ENCODE peak calls at places on chromosomes 7 and 10, in seven cellular contexts. N is adrenal gland, O is lung, Z is tibial nerve, H is hepatocyte, A is sigmoid colon, Q is SJCRH30. K is an unnamed sample. For H3K4me1, the result is how much of the 10 kb centered on the place peaks cover.

GRCh38 chr7:2613926-2614613 is 17.7 kb upstream of the TTYH3 start:
- DNase-seq in N (peak), O (peak), Z (no peak), H (no peak), A (peak), Q (peak), K (no peak)

GRCh38 chr10:70474780-70475179 is 3.8 kb upstream of the PALD1 start:
- DNase-seq in N (no peak), O (no peak), Z (no peak), H (no peak), A (no peak), Q (peak), K (no peak)

GRCh38 chr10:115050375-115050960 is 42.7 kb upstream of the ATRNL1 start:
- DNase-seq in N (no peak), O (no peak), Z (no peak), H (no peak), A (no peak), Q (no peak), K (no peak)

GRCh38 chr10:15352201-15352600 is 18.9 kb downstream of the FAM171A1 start:
- DNase-seq in N (no peak), O (no peak), Z (no peak), H (no peak), A (no peak), Q (no peak), K (no peak)

GRCh38 chr7:7157177-7157886 is 25.0 kb upstream of the C1GALT1 start:
- DNase-seq in N (no peak), O (no peak), Z (peak), H (no peak), A (no peak), Q (peak), K (peak)

GRCh38 chr10:19832624-19833507 is 16.6 kb downstream of the PLXDC2 start:
- DNase-seq in N (peak), O (no peak), Z (no peak), H (no peak), A (no peak), Q (peak), K (no peak)

GRCh38 chr10:100911472-100911871 is 1.3 kb upstream of the SLF2 start:
- DNase-seq in N (no peak), O (no peak), Z (no peak), H (no peak), A (no peak), Q (no peak), K (no peak)

GRCh38 chr7:153224890-153225289 is 465.3 kb downstream of the ACTR3B start:
- DNase-seq in N (no peak), O (no peak), Z (no peak), H (no peak), A (no peak), Q (no peak), K (no peak)

GRCh38 chr7:127486654-127487053 is 94.1 kb upstream of the ZNF800 start:
- DNase-seq in N (no peak), O (no peak), Z (no peak), H (no peak), A (no peak), Q (no peak), K (no peak)

GRCh38 chr7:148963583-148964509 is 64.5 kb downstream of the PDIA4 start:
- DNase-seq in N (no peak), O (no peak), Z (no peak), H (no peak), A (no peak), Q (peak), K (no peak)

GRCh38 chr7:148962515-148962822 is 65.8 kb downstream of the PDIA4 start:
- DNase-seq in N (no peak), O (no peak), Z (no peak), H (no peak), A (no peak), Q (no peak), K (no peak)

GRCh38 chr7:148962823-148963582 is 65.3 kb downstream of the PDIA4 start:
- DNase-seq in N (peak), O (peak), Z (peak), H (peak), A (peak), Q (peak), K (peak)

GRCh38 chr7:148967032-148967372 is 61.3 kb downstream of the PDIA4 start:
- DNase-seq in N (no peak), O (no peak), Z (no peak), H (no peak), A (no peak), Q (no peak), K (no peak)

DNA sequence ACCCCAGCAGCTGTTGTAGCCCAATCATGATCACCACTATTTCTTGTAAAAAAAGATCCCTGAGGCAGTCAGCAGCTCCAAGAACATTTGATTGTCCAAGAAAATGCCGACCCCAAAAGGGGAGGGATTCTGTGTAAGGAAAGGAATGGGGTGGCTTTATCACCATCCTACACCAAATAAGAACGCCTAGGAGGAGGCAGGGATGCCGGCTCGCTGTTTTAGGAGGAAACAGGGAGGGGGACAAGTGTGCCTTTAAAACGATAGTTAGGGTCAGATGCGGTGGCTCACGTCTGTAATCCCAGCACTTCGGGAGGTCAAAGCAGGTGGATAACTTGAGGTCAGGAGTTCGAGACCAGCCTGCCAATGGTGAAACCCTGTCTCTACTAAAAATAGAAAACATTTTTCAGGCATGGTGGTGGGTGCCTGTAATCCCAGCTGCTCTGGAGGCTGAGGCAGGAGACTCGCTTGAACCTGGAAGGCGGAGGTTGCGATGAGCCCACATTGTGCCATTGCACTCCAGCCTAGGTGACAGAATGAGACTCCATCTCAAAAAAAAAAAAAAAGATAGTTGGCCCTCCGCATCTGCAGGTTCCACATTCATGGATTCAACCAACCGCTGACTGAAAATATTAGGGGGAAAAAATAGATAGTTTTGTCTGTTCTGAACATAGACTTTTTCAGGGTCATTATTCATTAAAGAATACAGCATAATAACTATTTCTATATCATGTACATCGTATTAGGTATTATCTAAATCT is 63.6 kb downstream of the PDIA4 start:
- DNase-seq in N (no peak), O (no peak), Z (no peak), H (no peak), A (no peak), Q (peak), K (no peak)
- H3K27ac ChIP-seq in N (no peak), O (no peak), Z (peak), H (no peak), A (peak), Q (no peak), K (no peak)

GRCh38 chr10:22761569-22762220 is 47.3 kb upstream of the PIP4K2A start:
- DNase-seq in N (no peak), O (no peak), Z (no peak), H (no peak), A (no peak), Q (no peak), K (no peak)
- H3K4me1 ChIP-seq in N (under half), O (under half), Z (under half), H (under half), A (under half), Q (under half), K (under half)

DNA sequence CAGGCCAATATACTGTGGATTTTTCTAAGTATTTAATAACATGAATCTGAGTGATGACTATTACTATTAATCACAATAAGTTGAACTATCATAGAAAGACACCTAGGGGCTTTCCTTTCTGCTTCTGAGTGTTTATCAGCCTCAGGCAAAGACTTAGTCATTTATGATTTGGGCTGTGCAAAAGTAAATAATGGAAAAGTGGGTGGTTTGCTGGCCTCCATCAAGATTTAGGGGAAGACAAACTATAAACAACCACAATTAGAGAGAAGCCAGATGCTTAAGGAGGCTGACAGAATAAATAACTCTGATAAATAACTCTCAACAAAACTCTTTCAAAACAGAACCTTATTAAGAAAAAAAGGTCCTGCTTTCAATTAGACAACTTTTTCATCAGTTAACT is 64.7 kb downstream of the MACC1 start:
- DNase-seq in N (no peak), O (no peak), Z (no peak), H (no peak), A (no peak), Q (no peak), K (no peak)
- H3K4me3 ChIP-seq in N (no peak), O (no peak), Z (no peak), H (no peak), A (no peak), Q (no peak), K (no peak)

GRCh38 chr7:132367795-132368194 is 208.5 kb downstream of the PLXNA4 start:
- DNase-seq in N (no peak), O (no peak), Z (no peak), H (no peak), A (no peak), Q (no peak), K (no peak)
- H3K27ac ChIP-seq in N (no peak), O (no peak), Z (no peak), H (no peak), A (no peak), Q (no peak), K (no peak)

GRCh38 chr10:86974484-86974883 is 6.2 kb downstream of the ADIRF start:
- DNase-seq in N (no peak), O (no peak), Z (no peak), H (peak), A (no peak), Q (no peak), K (no peak)
- H3K4me1 ChIP-seq in N (under half), O (under half), Z (under half), H (under half), A (under half), Q (under half), K (under half)

GRCh38 chr7:140517546-140518369 is 38.5 kb upstream of the MKRN1 start:
- DNase-seq in N (peak), O (peak), Z (peak), H (peak), A (peak), Q (peak), K (peak)
- H3K4me3 ChIP-seq in N (no peak), O (no peak), Z (no peak), H (no peak), A (no peak), Q (no peak), K (no peak)

GRCh38 chr10:119139464-119140067 is 25.9 kb downstream of the SFXN4 start:
- DNase-seq in N (peak), O (peak), Z (peak), H (no peak), A (no peak), Q (peak), K (peak)
- H3K27ac ChIP-seq in N (no peak), O (no peak), Z (no peak), H (no peak), A (no peak), Q (no peak), K (no peak)

GRCh38 chr10:11150876-11151275 is 133.2 kb downstream of the CELF2 start:
- DNase-seq in N (no peak), O (no peak), Z (no peak), H (no peak), A (no peak), Q (no peak), K (peak)

GRCh38 chr10:11153245-11153644 is 135.6 kb downstream of the CELF2 start:
- DNase-seq in N (no peak), O (no peak), Z (no peak), H (no peak), A (no peak), Q (no peak), K (no peak)

GRCh38 chr10:11153766-11154165 is 136.1 kb downstream of the CELF2 start:
- DNase-seq in N (no peak), O (no peak), Z (no peak), H (no peak), A (no peak), Q (no peak), K (no peak)

GRCh38 chr10:11154333-11154732 is 136.7 kb downstream of the CELF2 start:
- DNase-seq in N (no peak), O (no peak), Z (no peak), H (no peak), A (no peak), Q (no peak), K (no peak)

DNA sequence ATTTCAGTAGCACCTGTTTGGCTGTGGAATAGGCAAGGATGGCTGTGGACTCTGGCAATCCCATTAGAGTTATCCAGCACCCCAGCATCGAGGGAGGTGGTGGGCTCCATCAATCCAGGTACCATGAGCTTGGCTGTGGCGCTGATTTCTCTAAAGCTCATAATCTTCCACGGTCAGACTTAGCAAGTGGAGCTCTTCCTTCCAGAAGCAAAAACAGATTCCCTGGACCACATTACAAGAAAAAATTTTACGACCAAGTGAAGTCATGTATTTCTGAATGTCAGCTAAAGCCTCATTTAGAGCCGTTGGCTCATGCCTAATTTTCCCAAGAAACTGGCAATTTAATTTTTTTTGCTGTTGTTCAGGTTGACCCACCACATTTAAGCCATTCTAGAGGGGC is 135.1 kb downstream of the CELF2 start:
- DNase-seq in N (no peak), O (no peak), Z (no peak), H (no peak), A (no peak), Q (no peak), K (no peak)
- H3K4me1 ChIP-seq in N (under half), O (under half), Z (under half), H (under half), A (half or more), Q (under half), K (half or more)